ENCODE peak calls at places on chromosomes 11 and 22, in five cellular contexts. T, V, H, J and G are unnamed samples. For H3K4me1, the result is how much of the 10 kb centered on the place peaks cover.

GRCh38 chr22:19818264-19819208 is 36.1 kb downstream of the GNB1L start:
- DNase-seq in T (peak), V (no peak), H (no peak), J (no peak), G (no peak)

GRCh38 chr22:44180706-44181032 is at the start of gene PARVG:
- DNase-seq in T (no peak), V (no peak), H (no peak), J (peak), G (peak)

GRCh38 chr22:49365910-49366309 is 461.8 kb downstream of the BRD1 start:
- DNase-seq in T (peak), V (no peak), H (no peak), J (no peak), G (no peak)

GRCh38 chr11:13717331-13717730 is 48.9 kb downstream of the FAR1 start:
- DNase-seq in T (no peak), V (no peak), H (no peak), J (peak), G (no peak)

GRCh38 chr11:76236092-76237026 is 30.1 kb upstream of the WNT11 start:
- DNase-seq in T (no peak), V (no peak), H (no peak), J (peak), G (peak)

GRCh38 chr22:11042116-11042515 is 4485.9 kb upstream of the OR11H1 start:
- DNase-seq in T (peak), V (no peak), H (no peak), J (no peak), G (no peak)

GRCh38 chr11:13145461-13145860 is 132.1 kb upstream of the BMAL1 start:
- DNase-seq in T (no peak), V (no peak), H (no peak), J (no peak), G (no peak)

GRCh38 chr11:125514336-125515101 is 18.5 kb upstream of the FEZ1 start:
- DNase-seq in T (no peak), V (no peak), H (no peak), J (peak), G (peak)

GRCh38 chr11:6557761-6558674 is 45.4 kb downstream of the RRP8 start:
- DNase-seq in T (no peak), V (no peak), H (peak), J (no peak), G (no peak)

GRCh38 chr11:64675417-64676252 is 47.4 kb downstream of the NRXN2 start:
- DNase-seq in T (no peak), V (no peak), H (peak), J (no peak), G (peak)

GRCh38 chr22:36311386-36312085 is 58.6 kb downstream of the APOL1 start:
- DNase-seq in T (no peak), V (no peak), H (no peak), J (no peak), G (no peak)

GRCh38 chr11:59144096-59144495 is 1.4 kb downstream of the FAM111A start:
- DNase-seq in T (no peak), V (no peak), H (no peak), J (peak), G (no peak)

GRCh38 chr11:73916435-73916834 is 34.4 kb upstream of the DNAJB13 start:
- DNase-seq in T (no peak), V (no peak), H (no peak), J (peak), G (no peak)

GRCh38 chr11:104668797-104669463 is 229.3 kb downstream of the CASP12 start:
- DNase-seq in T (no peak), V (no peak), H (no peak), J (peak), G (peak)

GRCh38 chr11:14541180-14541579 is 21.0 kb upstream of the PSMA1 start:
- DNase-seq in T (no peak), V (no peak), H (peak), J (no peak), G (no peak)

GRCh38 chr11:4190098-4190497 is 95.5 kb downstream of the RRM1 start:
- DNase-seq in T (no peak), V (no peak), H (no peak), J (no peak), G (no peak)

GRCh38 chr22:50257451-50258360 is 3.8 kb downstream of the MAPK12 start:
- DNase-seq in T (no peak), V (no peak), H (no peak), J (peak), G (no peak)

GRCh38 chr11:107957109-107957588 is 28.9 kb downstream of the RAB39A start:
- DNase-seq in T (peak), V (no peak), H (no peak), J (peak), G (peak)

GRCh38 chr22:33227791-33228190 is 169.6 kb upstream of the SYN3 start:
- DNase-seq in T (no peak), V (no peak), H (no peak), J (no peak), G (no peak)

GRCh38 chr11:129061466-129062194 is 119.0 kb upstream of the TP53AIP1 start:
- DNase-seq in T (no peak), V (no peak), H (no peak), J (no peak), G (peak)

GRCh38 chr22:19149047-19149883 is 827 bp downstream of the GSC2 start:
- DNase-seq in T (no peak), V (no peak), H (no peak), J (peak), G (peak)

GRCh38 chr11:125370561-125371389 is 125.3 kb downstream of the FEZ1 start:
- DNase-seq in T (no peak), V (no peak), H (no peak), J (no peak), G (no peak)

GRCh38 chr11:282171-282570 is 4.0 kb downstream of the NLRP6 start:
- DNase-seq in T (no peak), V (no peak), H (no peak), J (peak), G (no peak)

GRCh38 chr11:75689861-75690641 is 21.2 kb upstream of the MAP6 start:
- DNase-seq in T (no peak), V (no peak), H (no peak), J (no peak), G (no peak)

GRCh38 chr11:77819921-77820564 is 479 bp downstream of the RSF1 start:
- DNase-seq in T (peak), V (no peak), H (peak), J (peak), G (peak)

GRCh38 chr11:18721576-18722292 is 4.3 kb downstream of the IGSF22 start:
- DNase-seq in T (no peak), V (no peak), H (peak), J (peak), G (peak)

GRCh38 chr11:396511-396947 is 2.5 kb downstream of the PKP3 start:
- DNase-seq in T (no peak), V (no peak), H (no peak), J (no peak), G (peak)

DNA sequence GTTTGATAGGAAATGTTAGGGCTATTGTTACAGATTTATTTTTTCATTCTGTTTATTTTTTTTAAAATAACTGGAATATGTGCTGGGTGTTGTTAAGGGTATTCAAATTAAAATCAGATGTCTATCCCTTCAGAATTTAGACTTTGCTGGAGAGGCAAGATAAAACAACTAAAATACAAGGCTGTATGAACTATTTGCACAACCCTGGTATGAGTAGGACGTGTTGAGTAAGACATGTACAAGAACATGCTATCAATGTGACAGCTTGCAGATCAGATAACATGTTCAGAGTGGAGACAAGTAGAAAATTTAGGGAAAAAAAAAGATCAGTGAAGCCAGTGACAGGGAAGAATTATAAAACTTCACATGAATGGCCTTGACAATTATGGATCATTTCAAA is 853.5 kb downstream of the METTL15 start:
- DNase-seq in T (no peak), V (no peak), H (no peak), J (no peak), G (peak)
- H3K4me1 ChIP-seq in T (under half), V (under half), H (under half), J (under half), G (under half)

GRCh38 chr11:69194956-69195355 is 39.2 kb downstream of the SMIM38 start:
- DNase-seq in T (no peak), V (no peak), H (no peak), J (no peak), G (no peak)
- H3K27ac ChIP-seq in T (no peak), V (no peak), H (no peak), J (no peak), G (no peak)

GRCh38 chr11:96167233-96167632 is 175.8 kb downstream of the MAML2 start:
- DNase-seq in T (no peak), V (no peak), H (no peak), J (no peak), G (no peak)

GRCh38 chr11:96169250-96169649 is 173.7 kb downstream of the MAML2 start:
- DNase-seq in T (no peak), V (no peak), H (no peak), J (no peak), G (no peak)

GRCh38 chr11:96168623-96169022 is 174.4 kb downstream of the MAML2 start:
- DNase-seq in T (peak), V (no peak), H (peak), J (no peak), G (peak)

GRCh38 chr11:96162816-96163499 is 180.0 kb downstream of the MAML2 start:
- DNase-seq in T (no peak), V (no peak), H (peak), J (no peak), G (peak)

DNA sequence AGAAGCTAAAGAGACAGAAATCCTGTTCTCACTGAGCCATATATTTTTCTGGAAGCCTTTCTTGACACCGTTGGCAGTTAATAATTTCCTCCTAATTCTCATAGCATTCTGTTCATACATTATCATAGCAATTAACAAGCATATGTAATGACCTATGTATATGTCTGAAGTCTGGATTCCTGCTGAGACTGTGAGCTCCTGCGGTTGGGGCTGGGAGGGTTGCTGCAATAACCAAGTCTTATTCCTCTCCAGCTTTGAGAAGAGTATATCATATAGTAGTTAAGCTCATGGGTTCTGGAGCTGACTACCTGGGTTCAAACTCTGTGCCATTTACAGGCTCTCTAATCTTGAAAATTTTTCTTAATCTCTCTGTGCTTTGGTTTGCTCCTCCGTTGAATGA is 175.2 kb downstream of the MAML2 start:
- DNase-seq in T (no peak), V (no peak), H (no peak), J (no peak), G (no peak)
- H3K4me1 ChIP-seq in T (half or more), V (half or more), H (under half), J (under half), G (under half)

GRCh38 chr11:126547161-126547560 is 191.7 kb downstream of the ST3GAL4 start:
- DNase-seq in T (no peak), V (no peak), H (no peak), J (no peak), G (peak)

GRCh38 chr11:126547691-126548090 is 192.2 kb downstream of the ST3GAL4 start:
- DNase-seq in T (no peak), V (no peak), H (no peak), J (no peak), G (no peak)

GRCh38 chr11:126546694-126547093 is 191.2 kb downstream of the ST3GAL4 start:
- DNase-seq in T (no peak), V (no peak), H (no peak), J (no peak), G (no peak)

GRCh38 chr11:126549273-126549585 is 193.7 kb downstream of the ST3GAL4 start:
- DNase-seq in T (no peak), V (no peak), H (no peak), J (no peak), G (no peak)

GRCh38 chr11:126548576-126549272 is 193.2 kb downstream of the ST3GAL4 start:
- DNase-seq in T (no peak), V (no peak), H (no peak), J (no peak), G (no peak)
- H3K27ac ChIP-seq in T (no peak), V (no peak), H (no peak), J (no peak), G (no peak)